ENCODE peak calls at places on chromosomes 16 and 17, in five cellular contexts. F is choroid plexus epithelial cell; U is fibroblast of pulmonary artery; Q is CD8-positive, alpha-beta T cell; W is OCI-LY7. X is an unnamed sample.

GRCh38 chr16:19382887-19383816 is 34.5 kb upstream of the TMC5 start:
- DNase-seq in Q (no peak), F (no peak), U (no peak), W (no peak), X (no peak)

GRCh38 chr17:74326506-74326905 is 480 bp downstream of the KIF19 start:
- DNase-seq in U (no peak), F (no peak), W (no peak), Q (no peak), X (no peak)

GRCh38 chr17:81518113-81518784 is 5.7 kb upstream of the ACTG1 start:
- DNase-seq in F (no peak), Q (no peak), U (no peak), W (peak), X (no peak)

GRCh38 chr16:9258423-9259051 is 167.1 kb downstream of the HAPSTR1 start:
- DNase-seq in W (peak), F (peak), Q (no peak), U (peak), X (peak)

GRCh38 chr16:24309222-24309905 is 53.2 kb downstream of the CACNG3 start:
- DNase-seq in F (peak), Q (no peak), W (no peak), U (peak), X (peak)

GRCh38 chr16:85928411-85928820 is 29.5 kb downstream of the IRF8 start:
- DNase-seq in U (peak), F (peak), W (no peak), Q (no peak), X (no peak)

GRCh38 chr17:3683054-3683511 is 12.9 kb downstream of the P2RX5 start:
- DNase-seq in Q (peak), F (no peak), U (peak), W (peak), X (peak)

GRCh38 chr17:64024215-64024654 is 3.8 kb upstream of the ICAM2 start:
- DNase-seq in U (no peak), Q (no peak), W (no peak), F (no peak), X (no peak)

GRCh38 chr16:10927497-10928112 is 14.7 kb downstream of the DEXI start:
- DNase-seq in F (no peak), W (no peak), Q (no peak), U (no peak), X (no peak)

GRCh38 chr16:67517661-67518423 is 10.8 kb upstream of the RIPOR1 start:
- DNase-seq in W (peak), U (no peak), F (no peak), Q (no peak), X (no peak)

GRCh38 chr16:72947379-72948237 is 100.3 kb downstream of the ZFHX3 start:
- DNase-seq in F (no peak), Q (no peak), U (no peak), W (no peak), X (no peak)

GRCh38 chr16:1065466-1066128 is 7.0 kb upstream of the SSTR5 start:
- DNase-seq in Q (no peak), W (no peak), F (no peak), U (no peak), X (no peak)

GRCh38 chr16:67169011-67169451 is 1.3 kb upstream of the NOL3 start:
- DNase-seq in W (no peak), U (no peak), Q (no peak), F (no peak), X (no peak)

GRCh38 chr17:49130891-49131290 is 1.7 kb upstream of the B4GALNT2 start:
- DNase-seq in W (no peak), U (no peak), F (peak), Q (no peak), X (peak)

GRCh38 chr16:15752717-15753488 is 102.9 kb downstream of the NDE1 start:
- DNase-seq in Q (no peak), U (no peak), W (no peak), F (no peak), X (no peak)

GRCh38 chr16:48720266-48720665 is 110.3 kb upstream of the N4BP1 start:
- DNase-seq in F (peak), Q (no peak), W (no peak), U (peak), X (peak)

GRCh38 chr17:59439261-59439660 is 107.8 kb downstream of the YPEL2 start:
- DNase-seq in W (no peak), U (no peak), F (peak), Q (no peak), X (no peak)

GRCh38 chr16:14419817-14420216 is 210.2 kb downstream of the PARN start:
- DNase-seq in F (no peak), U (no peak), Q (no peak), W (no peak), X (no peak)

GRCh38 chr16:88616320-88616719 is 22.1 kb upstream of the IL17C start:
- DNase-seq in U (no peak), F (no peak), Q (no peak), W (no peak), X (peak)

GRCh38 chr17:35879748-35880654 is at the start of gene CCL5:
- DNase-seq in Q (no peak), W (peak), F (peak), U (peak), X (peak)

GRCh38 chr16:89586218-89586617 is 10.7 kb downstream of the CPNE7 start:
- DNase-seq in F (no peak), W (no peak), U (no peak), Q (no peak), X (no peak)

GRCh38 chr17:57674894-57675293 is 70.2 kb downstream of the CCDC182 start:
- DNase-seq in F (no peak), U (no peak), Q (no peak), W (no peak), X (no peak)

GRCh38 chr16:29862383-29862883 is 593 bp downstream of the CDIPT start:
- DNase-seq in U (peak), W (no peak), Q (no peak), F (peak), X (peak)

GRCh38 chr16:84823484-84823883 is 3.7 kb downstream of the CRISPLD2 start:
- DNase-seq in U (peak), Q (no peak), F (peak), W (no peak), X (no peak)

GRCh38 chr17:59331929-59332889 is 754 bp downstream of the YPEL2 start:
- DNase-seq in U (peak), Q (no peak), F (no peak), W (peak), X (no peak)

GRCh38 chr17:16975266-16975651 is 3.3 kb upstream of the TNFRSF13B start:
- DNase-seq in U (no peak), F (no peak), Q (no peak), W (peak), X (no peak)

GRCh38 chr16:85416267-85417109 is 196.6 kb upstream of the GSE1 start:
- DNase-seq in Q (peak), W (peak), U (peak), F (peak), X (peak)

GRCh38 chr17:78322327-78322857 is 37.5 kb downstream of the SOCS3 start:
- DNase-seq in Q (no peak), U (no peak), W (no peak), F (no peak), X (no peak)

GRCh38 chr16:15650698-15651161 is 685 bp downstream of the NDE1 start:
- DNase-seq in W (peak), F (peak), U (peak), Q (no peak), X (no peak)

GRCh38 chr17:38885728-38886642 is 16.1 kb downstream of the LASP1 start:
- DNase-seq in F (peak), U (no peak), W (no peak), Q (no peak), X (no peak)

GRCh38 chr17:43461185-43461584 is 22.6 kb upstream of the DHX8 start:
- DNase-seq in Q (no peak), U (no peak), F (no peak), W (no peak), X (no peak)
- H3K4me3 ChIP-seq in Q (no peak), U (no peak), F (no peak), W (no peak), X (no peak)

GRCh38 chr17:7010523-7010922 is 1.9 kb upstream of the RNASEK start:
- DNase-seq in W (no peak), Q (no peak), F (no peak), U (no peak), X (no peak)
- H3K4me3 ChIP-seq in W (peak), Q (no peak), F (no peak), U (peak), X (no peak)

GRCh38 chr16:31569360-31569717 is 41.6 kb downstream of the AHSP start:
- DNase-seq in Q (no peak), U (no peak), F (no peak), W (no peak), X (no peak)
- H3K4me3 ChIP-seq in Q (no peak), U (no peak), F (no peak), W (no peak), X (no peak)

GRCh38 chr16:57532251-57532625 is 4.1 kb downstream of the CCDC102A start:
- DNase-seq in U (no peak), F (no peak), W (peak), Q (no peak), X (no peak)

GRCh38 chr16:57533618-57534336 is 2.6 kb downstream of the CCDC102A start:
- DNase-seq in F (no peak), Q (no peak), U (no peak), W (no peak), X (no peak)

GRCh38 chr16:57531635-57532220 is 4.6 kb downstream of the CCDC102A start:
- DNase-seq in W (no peak), U (no peak), Q (no peak), F (no peak), X (no peak)

GRCh38 chr16:57534337-57534880 is 2.0 kb downstream of the CCDC102A start:
- DNase-seq in W (no peak), Q (no peak), U (no peak), F (no peak), X (no peak)

DNA sequence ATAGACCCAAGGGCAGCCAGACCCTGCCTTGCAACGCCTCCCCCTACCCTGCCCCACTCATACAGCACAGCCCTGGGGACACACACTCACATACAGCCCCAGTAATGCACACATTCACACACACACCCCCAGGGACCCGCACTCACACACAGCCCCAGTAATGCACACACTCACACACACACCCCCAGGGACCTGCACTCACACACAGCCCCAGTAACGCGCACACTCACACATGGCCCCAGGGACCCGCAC is 3.1 kb downstream of the CCDC102A start:
- DNase-seq in F (no peak), U (no peak), W (no peak), Q (no peak), X (no peak)
- H3K4me3 ChIP-seq in F (no peak), U (no peak), W (no peak), Q (no peak), X (no peak)

DNA sequence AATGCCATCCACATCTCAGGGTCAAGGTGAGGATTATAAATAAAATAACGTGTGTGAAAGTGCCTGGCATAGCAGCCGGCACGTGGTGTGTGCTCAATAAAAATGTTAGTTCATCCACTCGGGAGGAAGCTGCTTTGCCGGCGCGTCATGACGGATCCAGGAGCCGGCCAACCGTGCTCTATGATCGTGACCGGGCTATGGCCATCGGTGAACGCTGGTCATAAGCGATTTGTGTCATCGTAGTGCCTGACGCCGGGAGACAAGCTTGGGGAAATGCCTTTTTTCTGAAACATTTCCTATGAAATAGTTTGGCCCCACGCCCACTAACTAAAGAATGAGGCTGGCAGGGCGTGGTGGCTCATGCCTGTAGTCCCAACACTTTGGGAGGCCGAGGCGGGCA is 74.0 kb downstream of the CMC2 start:
- DNase-seq in F (peak), W (no peak), U (peak), Q (no peak), X (peak)
- H3K4me3 ChIP-seq in F (peak), W (no peak), U (peak), Q (no peak), X (peak)